ENCODE peak calls at places on chromosome 11, in seven cellular contexts. P is SJSA1; Q is naive thymus-derived CD4-positive, alpha-beta T cell; O is HCT116; M is neuronal stem cell; L is IMR-90; G is suprapubic skin. U is an unnamed sample. For H3K27me3 and H3K36me3, the result is how much of the 10 kb centered on the place peaks cover.

GRCh38 chr11:7480132-7480531 is 5.2 kb upstream of the OLFML1 start:
- DNase-seq in L (no peak), Q (no peak), P (no peak), M (no peak), G (no peak), O (no peak), U (no peak)

GRCh38 chr11:2378527-2379210 is 1.6 kb downstream of the CD81 start:
- DNase-seq in M (no peak), G (peak), P (no peak), O (no peak), L (peak), Q (no peak), U (no peak)

GRCh38 chr11:58576792-58577440 is 1.3 kb upstream of the LPXN start:
- DNase-seq in M (no peak), G (no peak), Q (no peak), L (peak), P (no peak), O (no peak), U (no peak)

GRCh38 chr11:18191376-18191775 is 18.7 kb downstream of the MRGPRX4 start:
- DNase-seq in L (peak), P (no peak), Q (no peak), G (no peak), M (no peak), O (no peak), U (no peak)

GRCh38 chr11:122036022-122036421 is 80.0 kb downstream of the BLID start:
- DNase-seq in G (no peak), O (no peak), M (no peak), Q (no peak), P (no peak), L (peak), U (peak)

GRCh38 chr11:66066751-66067150 is 3.3 kb upstream of the PACS1 start:
- DNase-seq in Q (no peak), M (no peak), P (peak), L (no peak), G (no peak), O (no peak), U (no peak)

GRCh38 chr11:47177846-47178245 is 1.2 kb upstream of the ARFGAP2 start:
- DNase-seq in O (no peak), Q (no peak), L (no peak), G (no peak), P (no peak), M (no peak), U (no peak)

GRCh38 chr11:47235163-47235562 is 13.5 kb downstream of the ACP2 start:
- DNase-seq in P (no peak), Q (no peak), L (no peak), O (no peak), G (no peak), M (no peak), U (no peak)

GRCh38 chr11:17798716-17799115 is 64.1 kb downstream of the KCNC1 start:
- DNase-seq in M (no peak), O (no peak), Q (no peak), L (no peak), P (no peak), G (no peak), U (no peak)

GRCh38 chr11:83272627-83273026 is 13.5 kb downstream of the CCDC90B start:
- DNase-seq in P (no peak), O (no peak), G (no peak), M (no peak), L (peak), Q (no peak), U (peak)

GRCh38 chr11:35232961-35233360 is 94.0 kb downstream of the CD44 start:
- DNase-seq in L (peak), Q (no peak), O (no peak), P (peak), G (no peak), M (no peak), U (no peak)

GRCh38 chr11:68398870-68399865 is 61.4 kb upstream of the PPP6R3 start:
- DNase-seq in O (no peak), L (no peak), Q (no peak), P (no peak), M (no peak), G (no peak), U (peak)

GRCh38 chr11:131811380-131811779 is 441.0 kb downstream of the NTM start:
- DNase-seq in M (no peak), L (no peak), O (no peak), P (no peak), G (no peak), Q (no peak), U (no peak)

GRCh38 chr11:116733386-116733755 is 39.4 kb downstream of the BUD13 start:
- DNase-seq in M (no peak), O (no peak), P (no peak), G (no peak), Q (no peak), L (no peak), U (no peak)

GRCh38 chr11:12086271-12087074 is 23.9 kb upstream of the MICAL2 start:
- DNase-seq in O (peak), G (peak), L (peak), M (no peak), Q (no peak), P (peak), U (peak)

GRCh38 chr11:93541884-93542752 is 1.1 kb downstream of the SMCO4 start:
- DNase-seq in M (no peak), Q (peak), L (peak), P (peak), O (no peak), G (no peak), U (no peak)

GRCh38 chr11:103948331-103948730 is 88.1 kb upstream of the DDI1 start:
- DNase-seq in G (no peak), Q (no peak), O (no peak), L (no peak), M (no peak), P (no peak), U (no peak)

GRCh38 chr11:113048820-113049555 is 87.8 kb downstream of the NCAM1 start:
- DNase-seq in G (no peak), Q (no peak), L (no peak), P (no peak), O (no peak), M (no peak), U (peak)

GRCh38 chr11:29135504-29135903 is 881.3 kb downstream of the KCNA4 start:
- DNase-seq in O (no peak), P (no peak), G (no peak), M (no peak), Q (no peak), L (peak), U (no peak)

GRCh38 chr11:93984205-93984586 is 37.0 kb upstream of the HEPHL1 start:
- DNase-seq in M (no peak), L (peak), P (no peak), Q (no peak), G (no peak), O (no peak), U (no peak)

GRCh38 chr11:73413246-73413645 is 37.0 kb downstream of the RELT start:
- DNase-seq in G (no peak), L (no peak), O (no peak), P (no peak), Q (no peak), M (no peak), U (no peak)

DNA sequence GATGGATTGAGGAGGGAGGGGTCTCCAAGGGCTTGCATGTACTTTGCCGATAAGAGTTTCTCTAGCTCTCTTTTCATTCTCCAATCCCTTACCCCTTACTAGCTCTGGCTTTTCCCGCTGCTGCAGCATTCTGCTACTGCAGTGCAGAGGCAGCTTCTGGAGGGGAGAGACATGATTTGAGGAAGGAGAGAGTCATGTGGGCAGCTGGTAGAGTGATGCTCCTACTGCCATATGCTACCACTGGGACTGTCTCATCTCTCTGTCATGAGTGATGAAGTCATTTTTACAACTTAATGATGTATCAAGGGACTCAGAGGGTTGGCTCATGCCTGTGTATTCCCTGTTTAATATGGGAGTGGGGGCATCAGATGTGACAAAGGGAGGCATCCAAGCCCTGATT is 11.3 kb downstream of the SLC17A6 start:
- DNase-seq in P (no peak), M (no peak), L (no peak), O (no peak), G (no peak), Q (no peak), U (no peak)
- H3K27me3 ChIP-seq in P (under half), M (half or more), L (under half), O (under half), G (under half), Q (under half), U (under half)

GRCh38 chr11:20047755-20048154 is 112.5 kb downstream of the DBX1 start:
- DNase-seq in G (no peak), O (no peak), P (no peak), M (no peak), L (no peak), Q (no peak), U (no peak)
- H3K36me3 ChIP-seq in G (under half), O (under half), P (under half), M (half or more), L (under half), Q (under half), U (under half)

DNA sequence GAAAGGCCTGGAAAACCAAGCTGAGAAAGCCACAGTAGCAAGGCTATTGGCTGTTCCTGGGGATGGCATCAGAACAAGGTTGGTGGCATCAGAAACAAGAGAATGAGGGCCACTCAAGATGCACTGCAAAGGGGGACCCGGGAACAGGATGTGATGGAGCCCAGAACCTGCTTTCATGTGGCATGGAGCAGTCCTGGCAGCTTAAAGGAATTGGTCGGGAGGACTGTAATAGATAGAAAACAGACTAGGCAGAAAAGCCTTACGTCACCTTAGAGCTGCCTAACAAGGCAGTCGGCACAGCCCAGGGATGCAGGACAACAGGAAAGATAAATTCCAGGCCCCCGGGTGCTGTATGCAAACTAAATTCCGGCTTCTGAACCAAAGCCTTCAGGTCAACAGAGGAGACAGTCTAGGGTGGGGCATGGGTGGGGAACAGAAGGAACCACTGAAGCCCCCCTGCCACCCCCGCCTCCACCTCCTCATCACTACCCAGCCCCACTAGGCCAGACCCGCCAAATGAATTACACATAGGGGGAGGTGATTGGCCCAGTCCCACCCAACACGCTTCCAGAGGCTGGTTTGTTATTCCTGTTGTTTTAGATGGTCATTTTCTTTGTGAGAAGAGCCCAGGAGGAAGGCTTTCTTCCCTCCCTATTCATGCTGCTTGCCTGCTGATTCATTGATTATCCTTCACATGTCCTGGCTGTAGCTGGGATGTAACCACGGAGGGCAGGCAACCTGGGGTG is 25.7 kb upstream of the LRRC55 start:
- DNase-seq in G (no peak), M (peak), O (no peak), L (no peak), P (no peak), Q (no peak), U (no peak)
- H3K27me3 ChIP-seq in G (under half), M (under half), O (under half), L (under half), P (under half), Q (under half), U (under half)

GRCh38 chr11:34189191-34189590 is 83.8 kb downstream of the NAT10 start:
- DNase-seq in G (no peak), M (no peak), Q (no peak), P (no peak), O (no peak), L (no peak), U (no peak)

GRCh38 chr11:34191592-34191991 is 86.2 kb downstream of the NAT10 start:
- DNase-seq in P (no peak), Q (no peak), G (no peak), M (no peak), L (no peak), O (no peak), U (no peak)

GRCh38 chr11:34188181-34188580 is 82.8 kb downstream of the NAT10 start:
- DNase-seq in O (no peak), P (no peak), Q (no peak), L (no peak), M (no peak), G (no peak), U (no peak)

GRCh38 chr11:34192481-34193401 is 87.3 kb downstream of the NAT10 start:
- DNase-seq in L (peak), Q (no peak), G (no peak), P (peak), M (no peak), O (peak), U (peak)

DNA sequence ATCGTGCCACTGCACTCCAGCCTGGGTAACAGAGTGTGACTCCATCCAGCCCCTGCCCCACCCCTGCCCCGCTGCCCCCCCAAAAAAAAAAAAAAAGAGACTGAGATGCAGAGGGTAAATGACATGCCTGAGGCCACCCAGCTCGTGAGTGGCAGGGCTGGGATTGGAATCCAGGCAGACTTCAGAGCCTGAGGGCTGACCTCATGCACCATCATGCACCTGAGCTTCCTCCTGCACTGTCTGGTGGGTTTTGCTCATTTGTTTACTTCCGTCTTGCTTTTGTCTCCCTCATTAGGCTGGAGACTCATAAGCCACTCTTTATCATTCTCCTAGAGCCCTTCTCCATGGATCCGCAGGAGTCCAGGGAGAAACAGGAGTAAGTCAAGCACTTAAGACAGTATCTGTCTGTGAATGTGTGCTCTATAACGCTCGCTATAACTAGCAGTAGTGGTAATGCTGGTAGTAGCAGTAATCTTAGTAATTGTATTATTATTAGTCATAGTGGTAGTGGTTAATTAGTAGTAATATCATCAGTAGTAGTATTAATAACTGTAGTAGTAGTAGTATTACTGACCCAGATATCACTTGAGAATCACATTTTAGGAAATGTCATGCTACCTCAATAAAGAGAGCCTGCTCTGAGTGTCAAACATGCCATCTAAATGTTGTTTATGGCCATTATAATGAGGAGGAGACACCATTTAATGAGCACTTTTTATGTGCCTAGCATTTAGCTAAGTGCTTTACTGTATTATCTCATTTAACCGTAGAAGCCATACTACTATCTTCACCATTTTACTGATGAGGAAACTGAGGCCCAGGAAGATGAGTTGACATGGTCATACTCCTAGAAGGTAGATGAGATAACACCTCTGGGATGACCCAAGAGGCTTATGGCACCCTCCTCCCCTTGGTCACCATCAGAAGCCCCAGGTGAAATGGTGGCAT is 85.0 kb downstream of the NAT10 start:
- DNase-seq in Q (no peak), G (no peak), M (no peak), O (no peak), L (no peak), P (no peak), U (no peak)
- H3K36me3 ChIP-seq in Q (under half), G (under half), M (under half), O (under half), L (under half), P (under half), U (under half)

GRCh38 chr11:69967484-69967883 is 110.6 kb upstream of the ANO1 start:
- DNase-seq in L (no peak), P (no peak), G (no peak), Q (no peak), O (no peak), M (no peak), U (no peak)

GRCh38 chr11:69966583-69966835 is 111.6 kb upstream of the ANO1 start:
- DNase-seq in M (no peak), G (no peak), Q (no peak), L (no peak), P (no peak), O (no peak), U (no peak)

GRCh38 chr11:69968407-69969347 is 109.4 kb upstream of the ANO1 start:
- DNase-seq in L (no peak), P (no peak), Q (no peak), M (no peak), O (no peak), G (no peak), U (no peak)

GRCh38 chr11:69965821-69966582 is 112.1 kb upstream of the ANO1 start:
- DNase-seq in Q (no peak), G (no peak), M (no peak), O (no peak), P (no peak), L (no peak), U (no peak)

GRCh38 chr11:69966910-69967309 is 111.2 kb upstream of the ANO1 start:
- DNase-seq in P (no peak), O (no peak), G (no peak), Q (no peak), M (no peak), L (no peak), U (no peak)
- H3K27me3 ChIP-seq in P (under half), O (under half), G (under half), Q (under half), M (under half), L (under half), U (under half)

GRCh38 chr11:72013765-72014711 is 15.3 kb downstream of the IL18BP start:
- DNase-seq in G (peak), Q (no peak), P (no peak), L (no peak), M (no peak), O (no peak), U (no peak)
- H3K36me3 ChIP-seq in G (half or more), Q (half or more), P (half or more), L (half or more), M (half or more), O (half or more), U (half or more)

DNA sequence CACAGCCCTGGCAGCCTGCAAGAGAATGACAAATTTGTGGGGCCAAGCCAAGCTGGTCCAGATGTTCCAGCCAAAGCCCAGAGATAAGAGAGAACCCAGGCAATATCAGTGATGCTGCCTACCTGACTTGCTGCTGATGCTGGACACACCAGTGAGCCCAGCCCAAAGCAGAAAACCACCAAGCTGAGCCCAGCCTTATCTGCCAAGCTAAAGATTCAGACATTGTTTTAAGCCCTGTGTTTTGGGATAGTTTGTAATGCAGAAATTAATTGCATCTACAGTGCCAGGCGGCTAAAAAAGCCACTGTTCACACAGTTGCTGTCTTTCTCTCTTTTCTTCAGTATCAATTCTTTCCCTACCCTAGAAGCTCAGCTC is 8.0 kb upstream of the LINC01488 start:
- DNase-seq in L (no peak), Q (no peak), P (no peak), M (no peak), G (no peak), O (no peak), U (no peak)
- H3K27me3 ChIP-seq in L (under half), Q (under half), P (under half), M (under half), G (under half), O (under half), U (under half)

GRCh38 chr11:64898076-64898445 is 18.9 kb downstream of the ATG2A start:
- DNase-seq in M (no peak), G (no peak), P (no peak), L (no peak), O (no peak), Q (no peak), U (no peak)

GRCh38 chr11:64898541-64898940 is 18.5 kb downstream of the ATG2A start:
- DNase-seq in M (no peak), P (no peak), G (no peak), O (no peak), Q (no peak), L (no peak), U (no peak)

GRCh38 chr11:64896448-64897022 is 18.1 kb upstream of the EHD1 start:
- DNase-seq in M (no peak), O (no peak), P (no peak), Q (no peak), G (no peak), L (no peak), U (no peak)

GRCh38 chr11:64894812-64895452 is 16.5 kb upstream of the EHD1 start:
- DNase-seq in L (no peak), O (no peak), Q (no peak), P (no peak), G (no peak), M (no peak), U (no peak)

GRCh38 chr11:64897381-64898075 is 19.1 kb upstream of the EHD1 start:
- DNase-seq in Q (no peak), M (no peak), L (no peak), O (no peak), P (no peak), G (no peak), U (no peak)
- H3K36me3 ChIP-seq in Q (under half), M (under half), L (under half), O (under half), P (half or more), G (half or more), U (under half)

GRCh38 chr11:100808904-100809491 is 121.9 kb downstream of the ARHGAP42 start:
- DNase-seq in O (no peak), G (no peak), L (peak), M (no peak), P (no peak), Q (no peak), U (no peak)
- H3K27me3 ChIP-seq in O (under half), G (under half), L (under half), M (under half), P (under half), Q (under half), U (under half)

DNA sequence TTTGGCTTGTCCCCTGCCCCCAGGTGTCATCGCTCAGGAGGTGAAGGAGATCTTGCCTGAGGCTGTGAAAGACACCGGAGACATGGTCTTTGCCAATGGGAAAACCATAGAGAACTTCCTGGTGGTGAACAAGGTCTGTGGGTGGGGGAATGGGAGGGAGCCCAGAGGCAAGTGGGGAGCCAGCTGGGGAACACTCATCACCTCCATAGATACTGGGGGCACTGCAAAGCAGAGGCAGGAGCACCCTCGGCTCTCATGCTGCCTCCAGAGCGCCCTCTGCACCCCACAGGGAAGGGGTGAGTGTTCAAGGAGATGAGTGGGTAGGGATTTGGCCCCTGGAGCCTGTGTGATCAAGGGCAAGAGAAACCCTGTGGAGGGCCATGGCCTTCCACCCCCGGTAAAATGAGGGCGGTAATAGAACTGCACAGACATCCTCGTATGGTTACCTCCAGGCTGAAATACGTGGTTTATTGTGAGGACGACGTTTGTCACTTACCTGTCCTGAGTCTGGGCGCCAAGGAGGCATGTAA is 14.0 kb downstream of the TMEM258 start:
- DNase-seq in O (no peak), L (no peak), G (no peak), Q (no peak), P (no peak), M (no peak), U (no peak)
- H3K36me3 ChIP-seq in O (under half), L (under half), G (under half), Q (under half), P (under half), M (under half), U (under half)

U was measured in BJ.